ENCODE peak calls at places on chromosomes 1 and 21, in five cellular contexts. K is stomach, P is H54, Q is lower leg skin, Z is heart left ventricle. T is an unnamed sample.

GRCh38 chr1:65027699-65028358 is 61.5 kb upstream of the JAK1 start:
- DNase-seq in K (peak), P (no peak), Q (peak), Z (peak), T (no peak)

GRCh38 chr1:8822383-8823294 is 5.2 kb upstream of the RERE start:
- DNase-seq in K (peak), P (peak), Q (peak), Z (peak), T (peak)

GRCh38 chr1:10796029-10796944 is at the start of gene CASZ1:
- DNase-seq in K (peak), P (peak), Q (peak), Z (peak), T (no peak)

GRCh38 chr21:15616864-15617574 is 112.8 kb upstream of the USP25 start:
- DNase-seq in K (no peak), P (no peak), Q (no peak), Z (no peak), T (no peak)

GRCh38 chr1:25083481-25084345 is 148.6 kb downstream of the SYF2 start:
- DNase-seq in K (no peak), P (no peak), Q (no peak), Z (no peak), T (no peak)

GRCh38 chr1:75673885-75674284 is 50.6 kb upstream of the ACADM start:
- DNase-seq in K (no peak), P (no peak), Q (no peak), Z (no peak), T (no peak)

GRCh38 chr1:98919211-98919610 is 85.5 kb downstream of the PLPPR5 start:
- DNase-seq in K (no peak), P (no peak), Q (no peak), Z (no peak), T (no peak)

GRCh38 chr1:56916630-56917029 is 49.2 kb downstream of the C8B start:
- DNase-seq in K (no peak), P (no peak), Q (no peak), Z (no peak), T (no peak)

GRCh38 chr1:56284933-56285332 is 294.4 kb downstream of the PLPP3 start:
- DNase-seq in K (no peak), P (no peak), Q (no peak), Z (peak), T (no peak)

GRCh38 chr1:209484429-209484828 is 99.1 kb upstream of the CAMK1G start:
- DNase-seq in K (no peak), P (no peak), Q (no peak), Z (no peak), T (no peak)

GRCh38 chr1:156284112-156284511 is at the start of gene TMEM79:
- DNase-seq in K (no peak), P (no peak), Q (no peak), Z (no peak), T (no peak)

GRCh38 chr1:36125129-36125991 is at the start of gene COL8A2:
- DNase-seq in K (peak), P (no peak), Q (no peak), Z (peak), T (no peak)

GRCh38 chr1:27356628-27357280 is 10.0 kb downstream of the MAP3K6 start:
- DNase-seq in K (peak), P (no peak), Q (no peak), Z (no peak), T (no peak)
- TF ChIP-seq POLR2A in K (no peak), P (no peak), Q (no peak), Z (no peak), T (no peak)

GRCh38 chr1:221740941-221741363 is 937 bp downstream of the DUSP10 start:
- DNase-seq in K (no peak), P (no peak), Q (peak), Z (no peak), T (peak)

GRCh38 chr1:221741971-221742554 is at the start of gene DUSP10:
- DNase-seq in K (peak), P (peak), Q (peak), Z (peak), T (peak)

GRCh38 chr1:221741364-221741970 is 422 bp downstream of the DUSP10 start:
- DNase-seq in K (no peak), P (no peak), Q (peak), Z (peak), T (no peak)

GRCh38 chr1:221742555-221743415 is 896 bp upstream of the DUSP10 start:
- DNase-seq in K (peak), P (peak), Q (peak), Z (peak), T (peak)

GRCh38 chr1:221743416-221744208 is 1.7 kb upstream of the DUSP10 start:
- DNase-seq in K (no peak), P (no peak), Q (no peak), Z (no peak), T (no peak)
- TF ChIP-seq POLR2A in K (no peak), P (no peak), Q (no peak), Z (no peak), T (no peak)

GRCh38 chr1:1558591-1558990 is 16.1 kb downstream of the SSU72 start:
- DNase-seq in K (no peak), P (no peak), Q (no peak), Z (no peak), T (no peak)
- TF ChIP-seq POLR2A in K (no peak), P (no peak), Q (no peak), Z (no peak), T (no peak)

GRCh38 chr1:172477741-172478140 is 33.9 kb upstream of the PIGC start:
- DNase-seq in K (no peak), P (no peak), Q (no peak), Z (no peak), T (no peak)
- TF ChIP-seq POLR2A in K (no peak), P (no peak), Q (no peak), Z (no peak), T (no peak)

GRCh38 chr1:22625262-22625925 is 11.0 kb upstream of the C1QA start:
- DNase-seq in K (no peak), P (no peak), Q (no peak), Z (no peak), T (no peak)
- TF ChIP-seq POLR2A in K (no peak), P (no peak), Q (no peak), Z (no peak), T (no peak)

GRCh38 chr1:167509587-167509986 is 8.7 kb downstream of the CD247 start:
- DNase-seq in K (no peak), P (no peak), Q (no peak), Z (no peak), T (no peak)

GRCh38 chr1:167510244-167510643 is 8.1 kb downstream of the CD247 start:
- DNase-seq in K (no peak), P (no peak), Q (no peak), Z (no peak), T (no peak)

GRCh38 chr1:167510880-167511279 is 7.4 kb downstream of the CD247 start:
- DNase-seq in K (no peak), P (no peak), Q (no peak), Z (no peak), T (no peak)

GRCh38 chr1:167511374-167511986 is 6.8 kb downstream of the CD247 start:
- DNase-seq in K (no peak), P (no peak), Q (no peak), Z (no peak), T (no peak)

GRCh38 chr1:167507719-167508118 is 10.6 kb downstream of the CD247 start:
- DNase-seq in K (no peak), P (no peak), Q (no peak), Z (no peak), T (no peak)
- TF ChIP-seq POLR2A in K (no peak), P (no peak), Q (no peak), Z (no peak), T (no peak)

GRCh38 chr1:47313915-47314664 is at the start of gene STIL:
- DNase-seq in K (peak), P (peak), Q (peak), Z (peak), T (peak)
- TF ChIP-seq POLR2A in K (no peak), P (peak), Q (no peak), Z (peak), T (peak)

GRCh38 chr1:15155760-15156743 is 2.5 kb downstream of the TMEM51 start:
- DNase-seq in K (no peak), P (no peak), Q (no peak), Z (no peak), T (no peak)
- TF ChIP-seq POLR2A in K (no peak), P (no peak), Q (no peak), Z (no peak), T (no peak)

T was measured in erythroblast.